ENCODE peak calls at places on chromosomes 5 and 9, in six cellular contexts. One of them, this sample, is unnamed.
A peak's percentile ranks its signal among the peaks of the same experiment; 100 is the strongest.

GRCh38 chr5:22889714-22890113 is 36.6 kb upstream of the CDH12 start:
- DNase-seq in stimulated activated CD4-positive, alpha-beta T cell treated with anti-CD3 and anti-CD28 coated beads, Interleukin-2, amount 100 ng/mL, for 24 hours: no peak
- DNase-seq in mammary epithelial cell: no peak
- DNase-seq in activated T-cell treated with anti-CD3 and anti-CD28 coated beads, Interleukin-2, amount 50 U/mL, for 72 hours: no peak
- DNase-seq in NCI-H1092: no peak
- DNase-seq in RPMI7951: no peak
- DNase-seq in this sample: peak; percentile 62

GRCh38 chr5:90099099-90099498 is 310.5 kb downstream of the CETN3 start:
- DNase-seq in mammary epithelial cell: no peak
- DNase-seq in stimulated activated CD4-positive, alpha-beta T cell treated with anti-CD3 and anti-CD28 coated beads, Interleukin-2, amount 100 ng/mL, for 24 hours: no peak
- DNase-seq in RPMI7951: no peak
- DNase-seq in NCI-H1092: no peak
- DNase-seq in activated T-cell treated with anti-CD3 and anti-CD28 coated beads, Interleukin-2, amount 50 U/mL, for 72 hours: no peak
- DNase-seq in this sample: no peak

GRCh38 chr5:110726249-110727024 is at the start of gene TMEM232:
- DNase-seq in NCI-H1092: no peak
- DNase-seq in mammary epithelial cell: peak; percentile 79
- DNase-seq in RPMI7951: no peak
- DNase-seq in stimulated activated CD4-positive, alpha-beta T cell treated with anti-CD3 and anti-CD28 coated beads, Interleukin-2, amount 100 ng/mL, for 24 hours: peak; percentile 75
- DNase-seq in activated T-cell treated with anti-CD3 and anti-CD28 coated beads, Interleukin-2, amount 50 U/mL, for 72 hours: peak; percentile 81
- DNase-seq in this sample: peak; percentile 66

GRCh38 chr9:21674894-21675293 is 127.5 kb upstream of the MTAP start:
- DNase-seq in activated T-cell treated with anti-CD3 and anti-CD28 coated beads, Interleukin-2, amount 50 U/mL, for 72 hours: no peak
- DNase-seq in RPMI7951: peak; percentile 17
- DNase-seq in mammary epithelial cell: peak; percentile 81
- DNase-seq in stimulated activated CD4-positive, alpha-beta T cell treated with anti-CD3 and anti-CD28 coated beads, Interleukin-2, amount 100 ng/mL, for 24 hours: no peak
- DNase-seq in NCI-H1092: no peak
- DNase-seq in this sample: no peak

GRCh38 chr5:31664566-31664965 is 25.6 kb downstream of the PDZD2 start:
- DNase-seq in NCI-H1092: no peak
- DNase-seq in mammary epithelial cell: peak; percentile 41
- DNase-seq in activated T-cell treated with anti-CD3 and anti-CD28 coated beads, Interleukin-2, amount 50 U/mL, for 72 hours: no peak
- DNase-seq in RPMI7951: peak; percentile 6
- DNase-seq in stimulated activated CD4-positive, alpha-beta T cell treated with anti-CD3 and anti-CD28 coated beads, Interleukin-2, amount 100 ng/mL, for 24 hours: no peak
- DNase-seq in this sample: no peak

GRCh38 chr5:120446068-120446492 is 18.0 kb upstream of the PRR16 start:
- DNase-seq in NCI-H1092: no peak
- DNase-seq in mammary epithelial cell: peak; percentile 78
- DNase-seq in activated T-cell treated with anti-CD3 and anti-CD28 coated beads, Interleukin-2, amount 50 U/mL, for 72 hours: no peak
- DNase-seq in RPMI7951: peak; percentile 74
- DNase-seq in stimulated activated CD4-positive, alpha-beta T cell treated with anti-CD3 and anti-CD28 coated beads, Interleukin-2, amount 100 ng/mL, for 24 hours: no peak
- DNase-seq in this sample: no peak

GRCh38 chr5:41508696-41509398 is 1.6 kb downstream of the PLCXD3 start:
- DNase-seq in RPMI7951: peak; percentile 24
- DNase-seq in NCI-H1092: no peak
- DNase-seq in activated T-cell treated with anti-CD3 and anti-CD28 coated beads, Interleukin-2, amount 50 U/mL, for 72 hours: no peak
- DNase-seq in stimulated activated CD4-positive, alpha-beta T cell treated with anti-CD3 and anti-CD28 coated beads, Interleukin-2, amount 100 ng/mL, for 24 hours: no peak
- DNase-seq in mammary epithelial cell: no peak
- DNase-seq in this sample: no peak

GRCh38 chr9:134922066-134922931 is 4.6 kb upstream of the FCN1 start:
- DNase-seq in stimulated activated CD4-positive, alpha-beta T cell treated with anti-CD3 and anti-CD28 coated beads, Interleukin-2, amount 100 ng/mL, for 24 hours: peak; percentile 9
- DNase-seq in mammary epithelial cell: no peak
- DNase-seq in RPMI7951: no peak
- DNase-seq in NCI-H1092: no peak
- DNase-seq in activated T-cell treated with anti-CD3 and anti-CD28 coated beads, Interleukin-2, amount 50 U/mL, for 72 hours: no peak
- DNase-seq in this sample: no peak

GRCh38 chr5:20974423-20974822 is 986.4 kb upstream of the CDH18 start:
- DNase-seq in NCI-H1092: peak; percentile 21
- DNase-seq in RPMI7951: peak; percentile 3
- DNase-seq in stimulated activated CD4-positive, alpha-beta T cell treated with anti-CD3 and anti-CD28 coated beads, Interleukin-2, amount 100 ng/mL, for 24 hours: no peak
- DNase-seq in activated T-cell treated with anti-CD3 and anti-CD28 coated beads, Interleukin-2, amount 50 U/mL, for 72 hours: no peak
- DNase-seq in mammary epithelial cell: no peak
- DNase-seq in this sample: peak; percentile 49

GRCh38 chr5:173834070-173834771 is 53.9 kb upstream of the CPEB4 start:
- DNase-seq in NCI-H1092: no peak
- DNase-seq in RPMI7951: no peak
- DNase-seq in activated T-cell treated with anti-CD3 and anti-CD28 coated beads, Interleukin-2, amount 50 U/mL, for 72 hours: no peak
- DNase-seq in stimulated activated CD4-positive, alpha-beta T cell treated with anti-CD3 and anti-CD28 coated beads, Interleukin-2, amount 100 ng/mL, for 24 hours: no peak
- DNase-seq in mammary epithelial cell: no peak
- DNase-seq in this sample: no peak

GRCh38 chr5:150523472-150524350 is 15.8 kb downstream of the NDST1 start:
- DNase-seq in mammary epithelial cell: peak; percentile 39
- DNase-seq in stimulated activated CD4-positive, alpha-beta T cell treated with anti-CD3 and anti-CD28 coated beads, Interleukin-2, amount 100 ng/mL, for 24 hours: no peak
- DNase-seq in activated T-cell treated with anti-CD3 and anti-CD28 coated beads, Interleukin-2, amount 50 U/mL, for 72 hours: peak; percentile 13
- DNase-seq in RPMI7951: peak; percentile 69
- DNase-seq in NCI-H1092: no peak
- DNase-seq in this sample: peak; percentile 6

This sample was measured in NCI-H2081.